ENCODE peak calls at places on chromosomes 11 and 22, in four cellular contexts. E is PC-3, U is SK-N-SH, W is IMR-90. H is an unnamed sample.
A peak's percentile ranks its signal among the peaks of the same experiment; 100 is the strongest.

GRCh38 chr11:17273668-17274321 is 2.7 kb upstream of the NUCB2 start:
- DNase-seq in W (no peak), U (no peak), E (no peak), H (no peak)

GRCh38 chr22:38504731-38505594 is 1.1 kb downstream of the DDX17 start:
- DNase-seq in E (no peak), W (peak; percentile 48), U (peak; percentile 11), H (peak; percentile 55)

GRCh38 chr11:26878959-26879581 is 114.8 kb upstream of the FIBIN start:
- DNase-seq in E (no peak), W (no peak), U (no peak), H (no peak)

GRCh38 chr11:82960779-82961143 is 59.2 kb downstream of the DDIAS start:
- DNase-seq in E (no peak), W (no peak), U (no peak), H (no peak)

GRCh38 chr11:41578421-41579047 is 119.1 kb upstream of the LRRC4C start:
- DNase-seq in U (no peak), W (no peak), E (peak; percentile 52), H (no peak)

GRCh38 chr11:69848196-69848595 is 29.0 kb upstream of the FGF3 start:
- DNase-seq in U (no peak), W (peak; percentile 32), E (peak; percentile 25), H (no peak)

GRCh38 chr11:57732661-57733060 is 8.6 kb upstream of the SELENOH start:
- DNase-seq in U (no peak), E (no peak), W (no peak), H (no peak)

GRCh38 chr11:12591706-12592105 is 82.5 kb upstream of the TEAD1 start:
- DNase-seq in U (no peak), W (no peak), E (no peak), H (no peak)

GRCh38 chr11:66316849-66317251 is at the start of gene CD248:
- DNase-seq in U (peak; percentile 83), E (no peak), W (peak; percentile 78), H (no peak)

GRCh38 chr11:103910721-103911120 is 125.7 kb upstream of the DDI1 start:
- DNase-seq in U (no peak), W (no peak), E (no peak), H (no peak)

GRCh38 chr11:111414267-111414931 is 35.3 kb upstream of the POU2AF1 start:
- DNase-seq in U (no peak), W (no peak), E (no peak), H (no peak)

GRCh38 chr11:1875093-1875785 is 16.5 kb downstream of the PRR33 start:
- DNase-seq in W (no peak), E (no peak), U (peak; percentile 30), H (no peak)

GRCh38 chr11:68925613-68926012 is 21.9 kb downstream of the IGHMBP2 start:
- DNase-seq in U (no peak), E (no peak), W (no peak), H (no peak)

GRCh38 chr11:16612801-16613400 is 125.5 kb upstream of the C11orf58 start:
- DNase-seq in W (peak; percentile 35), E (no peak), U (peak; percentile 60), H (no peak)

GRCh38 chr11:68978626-68978930 is 2.2 kb downstream of the MRGPRD start:
- DNase-seq in W (no peak), E (no peak), U (no peak), H (no peak)

DNA sequence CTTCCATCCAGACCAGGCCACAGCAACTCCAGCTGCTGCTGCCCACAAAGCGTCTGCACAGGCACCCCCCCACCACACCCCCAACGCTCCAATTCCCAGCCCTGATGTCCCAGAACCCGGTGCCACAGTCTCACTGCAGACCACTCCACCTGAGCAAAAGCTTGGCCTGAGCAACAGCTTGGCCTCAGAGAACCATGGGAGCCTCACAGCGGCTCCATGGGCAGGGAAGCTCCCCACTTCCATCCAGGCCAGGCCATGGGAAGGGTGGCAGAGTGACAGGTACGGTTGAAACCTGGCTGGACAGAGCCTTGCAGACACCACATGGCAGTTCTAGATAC is 13.2 kb downstream of the PLXNB2 start:
- DNase-seq in U (no peak), W (no peak), E (no peak), H (no peak)
- TF ChIP-seq CTCF in U (no peak), W (no peak), E (no peak), H (no peak)

GRCh38 chr11:24779791-24780190 is 282.9 kb downstream of the LUZP2 start:
- DNase-seq in W (no peak), E (peak; percentile 54), U (peak; percentile 2), H (no peak)
- TF ChIP-seq CTCF in W (peak; percentile 17), E (peak; percentile 58), U (peak; percentile 23), H (no peak)

DNA sequence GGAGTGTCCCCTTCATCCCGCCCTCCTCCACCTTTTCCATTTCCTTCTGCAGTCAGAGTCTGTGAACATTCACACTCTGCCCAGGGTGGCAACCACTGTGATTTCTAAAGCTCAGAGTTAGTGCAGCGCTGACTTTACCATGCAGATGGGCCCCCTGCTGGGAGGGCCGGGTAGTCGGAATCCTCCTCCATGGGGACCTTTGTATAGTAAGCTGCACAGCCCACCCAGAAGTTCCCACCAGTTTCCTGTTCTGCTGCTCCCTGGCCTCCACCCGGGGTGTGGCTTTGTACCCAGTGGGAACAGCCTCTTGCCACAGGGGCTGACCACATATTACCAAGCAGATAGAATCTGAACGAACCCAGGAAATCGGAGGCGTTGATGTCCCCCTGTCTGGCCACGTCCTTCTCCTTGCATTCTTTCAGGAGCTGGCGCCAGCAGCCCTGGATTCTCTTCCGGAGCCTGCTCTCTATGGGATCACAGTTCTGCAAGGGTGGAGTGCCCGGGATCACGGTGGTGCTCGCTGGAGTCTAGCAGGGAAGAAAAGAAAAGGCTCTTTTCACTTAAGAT is 125.3 kb downstream of the MPPED1 start:
- DNase-seq in U (no peak), W (no peak), E (peak; percentile 39), H (no peak)
- TF ChIP-seq CTCF in U (no peak), W (no peak), E (peak; percentile 60), H (no peak)

DNA sequence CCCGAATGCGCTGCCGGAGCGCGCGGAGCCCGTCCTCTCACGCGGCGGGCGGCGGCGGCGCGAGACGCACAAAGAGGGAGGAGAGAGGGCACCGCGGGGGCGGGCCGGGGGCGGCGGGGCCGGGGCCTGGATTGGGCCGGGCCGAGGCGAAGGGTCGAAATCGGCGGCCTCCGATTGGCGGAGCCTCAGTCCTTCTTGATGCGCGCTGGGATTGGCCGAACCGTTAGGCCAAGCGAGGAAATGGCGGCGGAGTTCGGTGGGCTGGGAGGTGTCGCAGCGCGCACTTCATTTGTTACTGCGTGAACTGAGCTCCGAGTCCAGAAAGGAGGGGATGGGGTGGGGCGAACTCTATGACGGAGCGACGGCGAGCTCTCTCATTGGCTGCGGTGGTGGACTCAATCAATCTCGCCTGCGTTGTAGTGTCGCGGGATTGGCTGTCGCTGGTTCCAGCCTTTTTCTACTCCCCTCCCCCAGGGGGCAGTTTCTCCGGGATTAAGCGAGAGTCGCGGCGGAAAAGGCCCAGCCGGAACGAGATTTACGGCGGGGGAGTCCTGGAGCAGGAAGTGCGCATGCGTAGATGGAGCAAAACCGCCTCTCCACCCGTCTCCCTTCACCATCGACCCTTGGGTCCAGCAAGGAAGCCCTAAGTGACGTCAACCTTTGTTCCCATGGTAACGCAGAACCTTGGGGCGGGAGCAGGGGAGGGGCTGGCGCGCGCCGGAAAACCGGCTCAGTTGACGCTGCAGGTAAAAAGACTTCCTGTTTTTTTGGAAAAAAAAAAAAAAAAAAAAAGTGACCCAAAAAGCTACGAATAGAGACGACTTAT is at the start of gene SF1:
- DNase-seq in E (peak; percentile 100), W (peak; percentile 100), U (peak; percentile 95), H (peak; percentile 97)
- TF ChIP-seq CTCF in E (no peak), W (peak; percentile 20), U (no peak), H (no peak)

DNA sequence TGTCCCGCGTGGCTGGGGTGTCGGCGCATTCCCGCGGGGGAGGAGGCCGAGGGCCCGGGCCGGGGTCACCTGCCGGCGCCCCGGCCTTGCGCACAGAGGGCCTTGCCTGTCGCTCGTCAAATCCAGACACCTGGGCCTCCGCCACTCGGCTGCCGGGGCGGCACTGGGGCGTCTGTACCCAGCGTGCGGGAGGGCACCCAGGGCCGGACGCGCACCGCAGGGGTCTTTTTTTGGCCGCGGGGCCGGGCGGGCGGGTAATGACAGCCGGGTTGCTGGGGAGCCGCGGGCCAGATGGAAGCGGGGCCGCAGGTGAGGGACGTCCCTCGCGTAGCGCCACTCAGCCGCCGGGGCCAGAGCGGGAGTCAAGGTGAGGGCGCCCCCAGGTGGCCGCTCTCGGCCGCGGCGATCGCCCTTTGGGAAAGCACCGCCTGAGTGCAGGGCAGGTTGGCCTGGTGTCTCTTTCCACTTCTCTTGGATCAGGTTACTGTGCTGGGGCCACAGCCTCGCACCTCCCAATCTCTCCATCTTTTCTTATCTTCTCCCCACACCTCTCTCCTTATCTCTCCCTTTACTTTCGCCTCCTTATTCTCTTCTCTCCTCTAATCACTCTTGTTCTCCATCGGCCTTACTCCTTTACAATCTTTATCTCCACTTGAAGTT is 3.5 kb downstream of the PHLDB1 start:
- DNase-seq in E (peak; percentile 61), U (no peak), W (peak; percentile 66), H (peak; percentile 87)
- TF ChIP-seq CTCF in E (peak; percentile 66), U (peak; percentile 54), W (peak; percentile 85), H (peak; percentile 86)

GRCh38 chr11:20336056-20336455 is 27.5 kb upstream of the HTATIP2 start:
- DNase-seq in U (no peak), E (no peak), W (no peak), H (no peak)

GRCh38 chr11:20342347-20343279 is 20.9 kb upstream of the HTATIP2 start:
- DNase-seq in U (no peak), E (no peak), W (no peak), H (no peak)

GRCh38 chr11:20337526-20338154 is 25.9 kb upstream of the HTATIP2 start:
- DNase-seq in W (peak; percentile 11), E (peak; percentile 47), U (peak; percentile 74), H (no peak)
- TF ChIP-seq CTCF in W (peak; percentile 30), E (peak; percentile 68), U (peak; percentile 62), H (no peak)